ENCODE peak calls at places on chromosomes 11 and 22, in nine cellular contexts. O is activated T-cell treated with anti-CD3 and anti-CD28 coated beads, Interleukin-2, amount 50 U/mL, for 48 hours; J is SHP77; N is coronary artery; W is mucosa of gallbladder; R is HT-29; X is skeletal muscle cell; K is T-helper 1 cell; L is amygdala. C is an unnamed sample.
A peak's percentile ranks its signal among the peaks of the same experiment; 100 is the strongest.

GRCh38 chr11:10878408-10879214 is 20.8 kb upstream of the ZBED5 start:
- DNase-seq in O (no peak), J (no peak), N (no peak), W (no peak), R (peak; percentile 90), X (peak; percentile 23), K (peak; percentile 61), L (no peak), C (no peak)

GRCh38 chr11:23311986-23312940 is 452.0 kb upstream of the CCDC179 start:
- DNase-seq in O (no peak), J (no peak), N (no peak), W (no peak), R (peak; percentile 37), X (no peak), K (no peak), L (no peak), C (no peak)

GRCh38 chr11:122717264-122717867 is 61.8 kb downstream of the UBASH3B start:
- DNase-seq in O (peak; percentile 62), J (no peak), N (no peak), W (peak; percentile 14), R (no peak), X (no peak), K (no peak), L (no peak), C (no peak)

GRCh38 chr11:28739489-28740280 is 631.5 kb downstream of the METTL15 start:
- DNase-seq in O (no peak), J (no peak), N (no peak), W (no peak), R (no peak), X (no peak), K (no peak), L (no peak), C (no peak)

GRCh38 chr11:112292785-112293407 is 32.2 kb upstream of the PLET1 start:
- DNase-seq in O (no peak), J (no peak), N (no peak), W (peak; percentile 22), R (no peak), X (peak; percentile 87), K (no peak), L (no peak), C (no peak)

GRCh38 chr22:41699264-41700104 is at the start of gene MEI1:
- DNase-seq in O (peak; percentile 96), J (no peak), N (no peak), W (peak; percentile 88), R (no peak), X (peak; percentile 6), K (peak; percentile 92), L (peak; percentile 63), C (peak; percentile 85)

GRCh38 chr11:9753031-9753430 is 89.2 kb downstream of the SWAP70 start:
- DNase-seq in O (peak; percentile 36), J (no peak), N (no peak), W (no peak), R (no peak), X (no peak), K (no peak), L (no peak), C (no peak)

GRCh38 chr11:57453543-57454177 is 6.7 kb upstream of the RTN4RL2 start:
- DNase-seq in O (no peak), J (no peak), N (no peak), W (peak; percentile 60), R (peak; percentile 58), X (no peak), K (no peak), L (no peak), C (no peak)

GRCh38 chr11:31645747-31646146 is 136.2 kb downstream of the ELP4 start:
- DNase-seq in O (no peak), J (no peak), N (no peak), W (no peak), R (no peak), X (peak; percentile 77), K (no peak), L (no peak), C (no peak)

GRCh38 chr22:17655289-17655688 is 16.7 kb downstream of the BCL2L13 start:
- DNase-seq in O (no peak), J (no peak), N (no peak), W (no peak), R (no peak), X (no peak), K (no peak), L (no peak), C (no peak)